ENCODE peak calls at places on chromosomes 2 and 18, in seven cellular contexts. G, N, C, A, W, V and S are unnamed samples.

GRCh38 chr2:98909381-98910211 is 26.4 kb downstream of the CRACDL start:
- DNase-seq in G (peak; percentile 8), N (peak; percentile 26), C (peak; percentile 41), A (peak; percentile 54), W (no peak), V (peak; percentile 70), S (peak; percentile 69)

GRCh38 chr2:120669971-120670370 is 65.7 kb upstream of the GLI2 start:
- DNase-seq in G (no peak), N (no peak), C (no peak), A (no peak), W (no peak), V (no peak), S (no peak)

GRCh38 chr2:98560256-98560771 is 48.0 kb downstream of the COA5 start:
- DNase-seq in G (no peak), N (peak; percentile 93), C (no peak), A (peak; percentile 52), W (no peak), V (peak; percentile 93), S (no peak)

GRCh38 chr18:35089918-35090550 is 48.8 kb downstream of the MAPRE2 start:
- DNase-seq in G (no peak), N (no peak), C (no peak), A (peak; percentile 9), W (no peak), V (peak; percentile 74), S (no peak)

GRCh38 chr2:72263781-72264060 is 116.1 kb upstream of the CYP26B1 start:
- DNase-seq in G (peak; percentile 13), N (no peak), C (no peak), A (no peak), W (no peak), V (no peak), S (no peak)

GRCh38 chr2:151808258-151809072 is 19.8 kb downstream of the ARL5A start:
- DNase-seq in G (no peak), N (peak; percentile 46), C (no peak), A (no peak), W (peak; percentile 36), V (peak; percentile 12), S (no peak)

GRCh38 chr2:11177871-11178598 is 22.8 kb downstream of the SLC66A3 start:
- DNase-seq in G (no peak), N (no peak), C (no peak), A (no peak), W (no peak), V (no peak), S (no peak)

GRCh38 chr18:10843533-10843932 is 305.8 kb downstream of the PIEZO2 start:
- DNase-seq in G (no peak), N (no peak), C (no peak), A (no peak), W (no peak), V (no peak), S (no peak)

GRCh38 chr18:62716679-62717058 is 1.3 kb downstream of the PHLPP1 start:
- DNase-seq in G (peak; percentile 44), N (peak; percentile 34), C (peak; percentile 38), A (peak; percentile 24), W (peak; percentile 61), V (peak; percentile 46), S (peak; percentile 45)

GRCh38 chr18:26901020-26901419 is 35.5 kb upstream of the AQP4 start:
- DNase-seq in G (no peak), N (peak; percentile 13), C (no peak), A (peak; percentile 78), W (no peak), V (no peak), S (no peak)

GRCh38 chr2:170917219-170917851 is 11.7 kb upstream of the GORASP2 start:
- DNase-seq in G (no peak), N (no peak), C (no peak), A (no peak), W (no peak), V (no peak), S (no peak)

GRCh38 chr2:46029332-46029811 is 267.8 kb upstream of the EPAS1 start:
- DNase-seq in G (no peak), N (no peak), C (no peak), A (peak; percentile 53), W (no peak), V (peak; percentile 59), S (no peak)

GRCh38 chr2:63856302-63856600 is 14.6 kb downstream of the UGP2 start:
- DNase-seq in G (no peak), N (no peak), C (no peak), A (no peak), W (no peak), V (no peak), S (no peak)

GRCh38 chr2:159713691-159714585 is 1.6 kb downstream of the MARCHF7 start:
- DNase-seq in G (no peak), N (peak; percentile 38), C (no peak), A (peak; percentile 72), W (no peak), V (peak; percentile 64), S (no peak)

GRCh38 chr2:151241224-151241623 is 20.4 kb downstream of the RBM43 start:
- DNase-seq in G (no peak), N (no peak), C (no peak), A (peak; percentile 27), W (no peak), V (peak; percentile 58), S (no peak)

GRCh38 chr2:8767324-8767723 is 70.1 kb downstream of the KIDINS220 start:
- DNase-seq in G (no peak), N (no peak), C (no peak), A (no peak), W (no peak), V (no peak), S (no peak)

GRCh38 chr2:213101109-213101508 is 50.3 kb downstream of the IKZF2 start:
- DNase-seq in G (no peak), N (no peak), C (no peak), A (peak; percentile 32), W (no peak), V (no peak), S (no peak)

GRCh38 chr2:157460384-157460837 is 16.5 kb upstream of the CYTIP start:
- DNase-seq in G (no peak), N (peak; percentile 9), C (peak; percentile 18), A (no peak), W (no peak), V (peak; percentile 32), S (no peak)

GRCh38 chr18:50619833-50620232 is 59.9 kb downstream of the MAPK4 start:
- DNase-seq in G (no peak), N (no peak), C (no peak), A (no peak), W (no peak), V (no peak), S (no peak)

GRCh38 chr18:56637897-56638231 is 528 bp downstream of the TXNL1 start:
- DNase-seq in G (no peak), N (peak; percentile 9), C (no peak), A (peak; percentile 26), W (no peak), V (peak; percentile 15), S (no peak)

GRCh38 chr18:63216911-63217311 is 102.7 kb downstream of the BCL2 start:
- DNase-seq in G (no peak), N (no peak), C (no peak), A (no peak), W (no peak), V (no peak), S (no peak)